ENCODE peak calls at places on chromosomes 3 and 15, in ten cellular contexts. One of them, this sample, is unnamed.

GRCh38 chr3:182837855-182838454 is 44.7 kb downstream of the ATP11B start:
- DNase-seq in endothelial cell: no peak
- DNase-seq in heart right ventricle: no peak
- DNase-seq in choroid plexus epithelial cell: peak
- DNase-seq in cardiac fibroblast: peak
- DNase-seq in gastrocnemius medialis: no peak
- DNase-seq in upper lobe of right lung: no peak
- DNase-seq in nephron progenitor cell: no peak
- DNase-seq in fibroblast of mammary gland: peak
- DNase-seq in brain microvascular endothelial cell: no peak
- DNase-seq in this sample: peak

GRCh38 chr15:59388670-59389069 is 16.0 kb upstream of the MYO1E start:
- DNase-seq in endothelial cell: no peak
- DNase-seq in heart right ventricle: no peak
- DNase-seq in choroid plexus epithelial cell: peak
- DNase-seq in cardiac fibroblast: peak
- DNase-seq in gastrocnemius medialis: no peak
- DNase-seq in upper lobe of right lung: no peak
- DNase-seq in nephron progenitor cell: no peak
- DNase-seq in fibroblast of mammary gland: peak
- DNase-seq in brain microvascular endothelial cell: no peak
- DNase-seq in this sample: peak

GRCh38 chr3:167198949-167199348 is 181.1 kb downstream of the ZBBX start:
- DNase-seq in endothelial cell: no peak
- DNase-seq in heart right ventricle: no peak
- DNase-seq in choroid plexus epithelial cell: no peak
- DNase-seq in cardiac fibroblast: no peak
- DNase-seq in gastrocnemius medialis: no peak
- DNase-seq in upper lobe of right lung: no peak
- DNase-seq in nephron progenitor cell: no peak
- DNase-seq in fibroblast of mammary gland: no peak
- DNase-seq in brain microvascular endothelial cell: no peak
- DNase-seq in this sample: no peak

GRCh38 chr15:36757189-36757814 is 177.9 kb downstream of the CDIN1 start:
- DNase-seq in endothelial cell: no peak
- DNase-seq in heart right ventricle: no peak
- DNase-seq in choroid plexus epithelial cell: peak
- DNase-seq in cardiac fibroblast: peak
- DNase-seq in gastrocnemius medialis: no peak
- DNase-seq in upper lobe of right lung: no peak
- DNase-seq in nephron progenitor cell: no peak
- DNase-seq in fibroblast of mammary gland: peak
- DNase-seq in brain microvascular endothelial cell: peak
- DNase-seq in this sample: peak

GRCh38 chr3:25849101-25849500 is 59.2 kb downstream of the OXSM start:
- DNase-seq in endothelial cell: no peak
- DNase-seq in heart right ventricle: no peak
- DNase-seq in choroid plexus epithelial cell: no peak
- DNase-seq in cardiac fibroblast: no peak
- DNase-seq in gastrocnemius medialis: no peak
- DNase-seq in upper lobe of right lung: no peak
- DNase-seq in nephron progenitor cell: no peak
- DNase-seq in fibroblast of mammary gland: no peak
- DNase-seq in brain microvascular endothelial cell: no peak
- DNase-seq in this sample: no peak

GRCh38 chr3:58034738-58035511 is 26.7 kb downstream of the FLNB start:
- DNase-seq in endothelial cell: no peak
- DNase-seq in heart right ventricle: no peak
- DNase-seq in choroid plexus epithelial cell: no peak
- DNase-seq in cardiac fibroblast: no peak
- DNase-seq in gastrocnemius medialis: no peak
- DNase-seq in upper lobe of right lung: no peak
- DNase-seq in nephron progenitor cell: no peak
- DNase-seq in fibroblast of mammary gland: no peak
- DNase-seq in brain microvascular endothelial cell: no peak
- DNase-seq in this sample: no peak

GRCh38 chr15:29522373-29523276 is 253.0 kb upstream of the NSMCE3 start:
- DNase-seq in endothelial cell: no peak
- DNase-seq in heart right ventricle: no peak
- DNase-seq in choroid plexus epithelial cell: no peak
- DNase-seq in cardiac fibroblast: no peak
- DNase-seq in gastrocnemius medialis: no peak
- DNase-seq in upper lobe of right lung: no peak
- DNase-seq in nephron progenitor cell: no peak
- DNase-seq in fibroblast of mammary gland: no peak
- DNase-seq in brain microvascular endothelial cell: no peak
- DNase-seq in this sample: no peak

GRCh38 chr15:67039349-67040075 is 25.9 kb upstream of the SMAD3 start:
- DNase-seq in endothelial cell: no peak
- DNase-seq in heart right ventricle: no peak
- DNase-seq in choroid plexus epithelial cell: no peak
- DNase-seq in cardiac fibroblast: no peak
- DNase-seq in gastrocnemius medialis: no peak
- DNase-seq in upper lobe of right lung: no peak
- DNase-seq in nephron progenitor cell: peak
- DNase-seq in fibroblast of mammary gland: no peak
- DNase-seq in brain microvascular endothelial cell: no peak
- DNase-seq in this sample: no peak

GRCh38 chr3:111965484-111965883 is 13.3 kb upstream of the ABHD10 start:
- DNase-seq in endothelial cell: no peak
- DNase-seq in heart right ventricle: no peak
- DNase-seq in choroid plexus epithelial cell: no peak
- DNase-seq in cardiac fibroblast: no peak
- DNase-seq in gastrocnemius medialis: no peak
- DNase-seq in upper lobe of right lung: no peak
- DNase-seq in nephron progenitor cell: no peak
- DNase-seq in fibroblast of mammary gland: no peak
- DNase-seq in brain microvascular endothelial cell: no peak
- DNase-seq in this sample: no peak

GRCh38 chr3:111967651-111968274 is 11.1 kb upstream of the ABHD10 start:
- DNase-seq in endothelial cell: peak
- DNase-seq in heart right ventricle: peak
- DNase-seq in choroid plexus epithelial cell: peak
- DNase-seq in cardiac fibroblast: peak
- DNase-seq in gastrocnemius medialis: peak
- DNase-seq in upper lobe of right lung: peak
- DNase-seq in nephron progenitor cell: peak
- DNase-seq in fibroblast of mammary gland: peak
- DNase-seq in brain microvascular endothelial cell: peak
- DNase-seq in this sample: peak

GRCh38 chr3:111963424-111963823 is 15.4 kb upstream of the ABHD10 start:
- DNase-seq in endothelial cell: no peak
- DNase-seq in heart right ventricle: no peak
- DNase-seq in choroid plexus epithelial cell: peak
- DNase-seq in cardiac fibroblast: peak
- DNase-seq in gastrocnemius medialis: no peak
- DNase-seq in upper lobe of right lung: no peak
- DNase-seq in nephron progenitor cell: no peak
- DNase-seq in fibroblast of mammary gland: peak
- DNase-seq in brain microvascular endothelial cell: peak
- DNase-seq in this sample: peak

GRCh38 chr3:111968319-111969059 is 10.3 kb upstream of the ABHD10 start:
- DNase-seq in endothelial cell: no peak
- DNase-seq in heart right ventricle: no peak
- DNase-seq in choroid plexus epithelial cell: no peak
- DNase-seq in cardiac fibroblast: no peak
- DNase-seq in gastrocnemius medialis: no peak
- DNase-seq in upper lobe of right lung: no peak
- DNase-seq in nephron progenitor cell: no peak
- DNase-seq in fibroblast of mammary gland: no peak
- DNase-seq in brain microvascular endothelial cell: no peak
- DNase-seq in this sample: peak

DNA sequence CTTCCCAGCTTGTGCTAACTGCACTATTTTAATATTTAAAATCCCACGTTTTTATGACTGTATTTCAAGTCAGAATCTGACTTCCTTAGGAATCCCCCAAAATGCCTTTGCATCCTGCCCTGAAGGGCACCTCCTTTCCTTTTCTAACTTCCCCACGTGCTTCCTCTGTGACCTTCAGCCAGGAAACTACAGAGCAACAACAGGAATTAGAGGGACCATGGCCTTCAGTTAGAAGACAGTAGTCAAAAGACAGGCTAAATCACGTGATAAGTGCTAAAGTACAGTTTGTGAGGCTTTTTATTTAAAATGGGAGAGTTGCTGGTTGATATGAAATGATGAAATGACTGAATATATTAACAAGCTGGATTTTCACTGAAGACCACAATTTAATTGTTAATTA is 11.8 kb upstream of the ABHD10 start:
- DNase-seq in endothelial cell: no peak
- DNase-seq in heart right ventricle: no peak
- DNase-seq in choroid plexus epithelial cell: no peak
- DNase-seq in cardiac fibroblast: no peak
- DNase-seq in gastrocnemius medialis: no peak
- DNase-seq in upper lobe of right lung: no peak
- DNase-seq in nephron progenitor cell: no peak
- DNase-seq in fibroblast of mammary gland: no peak
- DNase-seq in brain microvascular endothelial cell: no peak
- DNase-seq in this sample: no peak
- TF ChIP-seq CTCF in endothelial cell: no peak
- TF ChIP-seq CTCF in heart right ventricle: no peak
- TF ChIP-seq CTCF in choroid plexus epithelial cell: no peak
- TF ChIP-seq CTCF in cardiac fibroblast: no peak
- TF ChIP-seq CTCF in gastrocnemius medialis: no peak
- TF ChIP-seq CTCF in upper lobe of right lung: no peak
- TF ChIP-seq CTCF in nephron progenitor cell: no peak
- TF ChIP-seq CTCF in fibroblast of mammary gland: no peak
- TF ChIP-seq CTCF in brain microvascular endothelial cell: no peak
- TF ChIP-seq CTCF in this sample: no peak

GRCh38 chr3:129607391-129608068 is 1.1 kb upstream of the PLXND1 start:
- DNase-seq in endothelial cell: no peak
- DNase-seq in heart right ventricle: no peak
- DNase-seq in choroid plexus epithelial cell: no peak
- DNase-seq in cardiac fibroblast: peak
- DNase-seq in gastrocnemius medialis: no peak
- DNase-seq in upper lobe of right lung: no peak
- DNase-seq in nephron progenitor cell: no peak
- DNase-seq in fibroblast of mammary gland: no peak
- DNase-seq in brain microvascular endothelial cell: no peak
- DNase-seq in this sample: no peak

GRCh38 chr3:129608936-129609590 is 2.6 kb upstream of the PLXND1 start:
- DNase-seq in endothelial cell: no peak
- DNase-seq in heart right ventricle: no peak
- DNase-seq in choroid plexus epithelial cell: no peak
- DNase-seq in cardiac fibroblast: no peak
- DNase-seq in gastrocnemius medialis: no peak
- DNase-seq in upper lobe of right lung: no peak
- DNase-seq in nephron progenitor cell: no peak
- DNase-seq in fibroblast of mammary gland: no peak
- DNase-seq in brain microvascular endothelial cell: no peak
- DNase-seq in this sample: no peak

GRCh38 chr3:129609591-129610169 is 3.2 kb upstream of the PLXND1 start:
- DNase-seq in endothelial cell: no peak
- DNase-seq in heart right ventricle: no peak
- DNase-seq in choroid plexus epithelial cell: peak
- DNase-seq in cardiac fibroblast: peak
- DNase-seq in gastrocnemius medialis: no peak
- DNase-seq in upper lobe of right lung: no peak
- DNase-seq in nephron progenitor cell: no peak
- DNase-seq in fibroblast of mammary gland: no peak
- DNase-seq in brain microvascular endothelial cell: peak
- DNase-seq in this sample: no peak

GRCh38 chr3:129606522-129607390 is at the start of gene PLXND1:
- DNase-seq in endothelial cell: peak
- DNase-seq in heart right ventricle: peak
- DNase-seq in choroid plexus epithelial cell: peak
- DNase-seq in cardiac fibroblast: peak
- DNase-seq in gastrocnemius medialis: peak
- DNase-seq in upper lobe of right lung: peak
- DNase-seq in nephron progenitor cell: peak
- DNase-seq in fibroblast of mammary gland: peak
- DNase-seq in brain microvascular endothelial cell: peak
- DNase-seq in this sample: peak

DNA sequence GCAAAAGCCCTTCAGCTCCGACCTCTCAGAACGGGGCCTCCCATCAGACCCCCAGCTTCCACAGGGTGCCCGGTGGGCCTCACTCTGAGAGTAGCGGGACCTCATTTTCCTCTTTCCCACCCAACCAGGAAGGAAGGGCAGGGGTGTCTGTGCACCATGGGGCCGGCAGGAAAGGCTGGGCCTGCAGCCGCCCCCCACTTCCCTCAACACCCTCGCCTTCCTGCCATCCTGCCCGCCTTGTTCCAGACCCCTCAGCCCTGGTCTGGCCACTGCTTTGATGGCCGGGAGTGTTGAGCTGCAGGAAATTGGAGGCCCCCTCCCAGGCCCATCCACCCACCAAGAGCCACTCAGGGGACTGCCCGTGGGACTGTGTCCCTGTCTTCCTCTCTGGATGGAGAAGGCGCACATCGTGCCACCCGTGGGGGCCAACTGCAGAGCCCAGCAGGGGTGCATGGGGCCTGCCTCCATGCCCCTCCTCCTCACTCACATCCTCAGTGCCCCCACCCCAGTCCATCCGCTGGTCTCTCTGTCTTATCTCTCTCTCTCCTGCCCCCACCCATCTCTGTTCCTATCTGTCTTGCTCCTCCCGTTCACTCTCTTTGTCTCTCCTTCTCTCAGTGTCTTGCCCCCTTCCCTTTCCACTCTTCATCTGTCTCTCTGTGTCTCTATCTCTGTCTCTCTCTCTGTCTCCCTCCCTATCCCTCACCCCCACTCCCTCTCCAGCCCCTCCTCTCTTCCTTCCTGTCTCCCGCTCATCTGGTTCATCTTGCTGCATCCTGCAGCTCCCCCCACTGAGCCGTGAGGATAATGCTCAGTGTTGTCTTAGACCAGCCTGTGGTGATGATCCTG is 1.8 kb upstream of the PLXND1 start:
- DNase-seq in endothelial cell: peak
- DNase-seq in heart right ventricle: no peak
- DNase-seq in choroid plexus epithelial cell: peak
- DNase-seq in cardiac fibroblast: peak
- DNase-seq in gastrocnemius medialis: no peak
- DNase-seq in upper lobe of right lung: no peak
- DNase-seq in nephron progenitor cell: no peak
- DNase-seq in fibroblast of mammary gland: peak
- DNase-seq in brain microvascular endothelial cell: peak
- DNase-seq in this sample: peak
- TF ChIP-seq CTCF in endothelial cell: no peak
- TF ChIP-seq CTCF in heart right ventricle: peak
- TF ChIP-seq CTCF in choroid plexus epithelial cell: peak
- TF ChIP-seq CTCF in cardiac fibroblast: peak
- TF ChIP-seq CTCF in gastrocnemius medialis: no peak
- TF ChIP-seq CTCF in upper lobe of right lung: peak
- TF ChIP-seq CTCF in nephron progenitor cell: no peak
- TF ChIP-seq CTCF in fibroblast of mammary gland: peak
- TF ChIP-seq CTCF in brain microvascular endothelial cell: peak
- TF ChIP-seq CTCF in this sample: peak

DNA sequence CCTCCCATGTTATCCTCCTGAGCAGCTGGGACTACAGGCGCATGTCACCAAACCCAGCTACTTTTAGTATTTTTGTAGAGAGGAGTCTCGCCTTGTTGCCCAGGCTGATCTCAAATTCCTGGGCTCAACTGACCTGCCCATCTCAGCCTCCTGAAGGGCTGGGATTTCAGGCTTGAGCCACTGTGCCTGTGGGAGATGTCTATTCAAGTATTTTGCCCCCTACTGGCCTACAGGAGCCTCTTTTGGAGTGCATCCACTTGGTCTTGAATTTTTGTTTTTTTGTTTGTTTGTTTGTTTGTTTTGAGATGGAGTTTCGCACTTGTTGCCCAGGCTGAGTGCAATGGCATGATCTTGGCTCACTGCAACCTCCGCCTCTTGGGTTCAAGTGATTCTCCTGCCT is 3.2 kb upstream of the DHX30 start:
- DNase-seq in endothelial cell: peak
- DNase-seq in heart right ventricle: no peak
- DNase-seq in choroid plexus epithelial cell: peak
- DNase-seq in cardiac fibroblast: peak
- DNase-seq in gastrocnemius medialis: no peak
- DNase-seq in upper lobe of right lung: no peak
- DNase-seq in nephron progenitor cell: no peak
- DNase-seq in fibroblast of mammary gland: peak
- DNase-seq in brain microvascular endothelial cell: no peak
- DNase-seq in this sample: no peak
- TF ChIP-seq CTCF in endothelial cell: peak
- TF ChIP-seq CTCF in heart right ventricle: no peak
- TF ChIP-seq CTCF in choroid plexus epithelial cell: peak
- TF ChIP-seq CTCF in cardiac fibroblast: peak
- TF ChIP-seq CTCF in gastrocnemius medialis: no peak
- TF ChIP-seq CTCF in upper lobe of right lung: peak
- TF ChIP-seq CTCF in nephron progenitor cell: no peak
- TF ChIP-seq CTCF in fibroblast of mammary gland: peak
- TF ChIP-seq CTCF in brain microvascular endothelial cell: peak
- TF ChIP-seq CTCF in this sample: no peak

DNA sequence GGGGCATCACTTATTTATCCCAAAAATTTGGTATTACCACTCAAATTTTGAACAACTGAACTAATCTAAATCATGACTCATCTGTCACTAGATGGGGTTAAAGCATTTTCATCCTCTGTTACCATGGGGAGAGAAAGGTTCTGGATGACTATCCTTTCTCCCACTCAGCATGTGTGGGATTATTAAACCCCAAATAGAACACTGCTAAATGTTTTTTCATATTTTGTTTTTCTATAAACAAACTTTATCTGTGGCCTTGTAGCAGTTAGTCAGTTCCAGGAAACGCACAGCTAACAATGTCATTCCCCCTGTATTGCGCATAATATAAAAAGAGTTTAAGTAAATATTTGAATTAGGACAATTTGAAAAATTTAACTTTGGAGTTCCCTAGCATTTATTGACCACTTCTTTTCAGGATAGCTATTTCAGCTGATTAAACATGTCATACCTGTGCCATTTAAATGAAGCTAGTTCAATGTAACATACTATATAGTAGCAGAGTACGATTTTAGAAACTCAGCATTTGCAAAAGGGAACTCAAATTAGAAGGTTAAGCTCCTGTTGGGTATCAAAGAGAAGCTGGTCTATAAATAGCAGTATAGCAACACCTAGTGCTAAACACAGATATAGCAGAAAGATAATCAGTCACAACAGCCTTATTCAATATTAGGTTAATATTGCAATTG is 9.2 kb upstream of the TMEM212 start:
- DNase-seq in endothelial cell: no peak
- DNase-seq in heart right ventricle: no peak
- DNase-seq in choroid plexus epithelial cell: peak
- DNase-seq in cardiac fibroblast: peak
- DNase-seq in gastrocnemius medialis: no peak
- DNase-seq in upper lobe of right lung: no peak
- DNase-seq in nephron progenitor cell: no peak
- DNase-seq in fibroblast of mammary gland: peak
- DNase-seq in brain microvascular endothelial cell: peak
- DNase-seq in this sample: peak
- TF ChIP-seq CTCF in endothelial cell: peak
- TF ChIP-seq CTCF in heart right ventricle: peak
- TF ChIP-seq CTCF in choroid plexus epithelial cell: peak
- TF ChIP-seq CTCF in cardiac fibroblast: peak
- TF ChIP-seq CTCF in gastrocnemius medialis: peak
- TF ChIP-seq CTCF in upper lobe of right lung: peak
- TF ChIP-seq CTCF in nephron progenitor cell: peak
- TF ChIP-seq CTCF in fibroblast of mammary gland: peak
- TF ChIP-seq CTCF in brain microvascular endothelial cell: peak
- TF ChIP-seq CTCF in this sample: peak